ENCODE peak calls at places on chromosome 6, in eight cellular contexts. V is heart left ventricle; T is cardiac muscle cell; C is psoas muscle; I is uterus; F is tibial artery; B is CD4-positive, alpha-beta memory T cell; U is ovary. O is an unnamed sample.

GRCh38 chr6:38350882-38351281 is 288.8 kb downstream of the BTBD9 start:
- DNase-seq in V (no peak), T (no peak), C (no peak), I (peak), F (no peak), B (no peak), U (no peak), O (no peak)

GRCh38 chr6:3867616-3868502 is 18.7 kb downstream of the FAM50B start:
- DNase-seq in V (no peak), T (no peak), C (no peak), I (no peak), F (no peak), B (no peak), U (no peak), O (no peak)

GRCh38 chr6:36319436-36319762 is 17.3 kb downstream of the BNIP5 start:
- DNase-seq in V (no peak), T (no peak), C (no peak), I (no peak), F (no peak), B (no peak), U (no peak), O (no peak)

GRCh38 chr6:84853901-84854300 is 89.5 kb upstream of the TBX18 start:
- DNase-seq in V (no peak), T (no peak), C (no peak), I (no peak), F (no peak), B (no peak), U (no peak), O (no peak)

GRCh38 chr6:24932832-24933231 is 2.9 kb downstream of the RIPOR2 start:
- DNase-seq in V (no peak), T (no peak), C (no peak), I (no peak), F (no peak), B (no peak), U (no peak), O (no peak)

GRCh38 chr6:1190361-1190760 is 121.5 kb upstream of the FOXQ1 start:
- DNase-seq in V (no peak), T (no peak), C (no peak), I (no peak), F (no peak), B (no peak), U (no peak), O (no peak)

GRCh38 chr6:24492475-24492874 is 2.3 kb upstream of the ALDH5A1 start:
- DNase-seq in V (no peak), T (peak), C (no peak), I (no peak), F (no peak), B (no peak), U (no peak), O (no peak)

GRCh38 chr6:110612298-110612697 is 135.9 kb upstream of the SLC22A16 start:
- DNase-seq in V (no peak), T (no peak), C (no peak), I (no peak), F (no peak), B (no peak), U (no peak), O (no peak)

GRCh38 chr6:126937426-126937825 is 181.0 kb upstream of the RSPO3 start:
- DNase-seq in V (no peak), T (no peak), C (no peak), I (no peak), F (no peak), B (no peak), U (no peak), O (no peak)

GRCh38 chr6:44056392-44057237 is 70.6 kb downstream of the MRPL14 start:
- DNase-seq in V (peak), T (no peak), C (peak), I (peak), F (no peak), B (no peak), U (peak), O (no peak)

GRCh38 chr6:33904050-33904827 is 100.4 kb upstream of the MLN start:
- DNase-seq in V (no peak), T (peak), C (no peak), I (no peak), F (no peak), B (peak), U (no peak), O (no peak)

GRCh38 chr6:31639449-31639861 is 13.0 kb downstream of the BAG6 start:
- DNase-seq in V (no peak), T (no peak), C (no peak), I (no peak), F (no peak), B (no peak), U (no peak), O (no peak)

GRCh38 chr6:106163966-106164877 is 78.1 kb downstream of the PRDM1 start:
- DNase-seq in V (no peak), T (no peak), C (peak), I (peak), F (no peak), B (peak), U (no peak), O (no peak)

GRCh38 chr6:391559-392440 is at the start of gene IRF4:
- DNase-seq in V (no peak), T (no peak), C (peak), I (no peak), F (no peak), B (peak), U (no peak), O (no peak)

GRCh38 chr6:116385911-116386310 is 15.2 kb downstream of the DSE start:
- DNase-seq in V (no peak), T (no peak), C (no peak), I (no peak), F (no peak), B (no peak), U (no peak), O (no peak)
- H3K27ac ChIP-seq in V (no peak), T (no peak), C (peak), I (peak), F (peak), B (no peak), U (peak), O (no peak)

GRCh38 chr6:108598316-108598863 is 37.7 kb downstream of the FOXO3 start:
- DNase-seq in V (no peak), T (no peak), C (peak), I (no peak), F (no peak), B (no peak), U (no peak), O (no peak)

GRCh38 chr6:108596947-108597346 is 36.2 kb downstream of the FOXO3 start:
- DNase-seq in V (no peak), T (no peak), C (no peak), I (no peak), F (no peak), B (no peak), U (no peak), O (no peak)

GRCh38 chr6:108592371-108593337 is 31.9 kb downstream of the FOXO3 start:
- DNase-seq in V (no peak), T (no peak), C (peak), I (peak), F (no peak), B (peak), U (no peak), O (no peak)

GRCh38 chr6:108594640-108595039 is 33.9 kb downstream of the FOXO3 start:
- DNase-seq in V (peak), T (no peak), C (peak), I (no peak), F (peak), B (no peak), U (no peak), O (no peak)

GRCh38 chr6:108597601-108598315 is 37.0 kb downstream of the FOXO3 start:
- DNase-seq in V (no peak), T (no peak), C (no peak), I (no peak), F (no peak), B (no peak), U (no peak), O (no peak)
- H3K27ac ChIP-seq in V (peak), T (no peak), C (peak), I (peak), F (peak), B (no peak), U (no peak), O (no peak)

DNA sequence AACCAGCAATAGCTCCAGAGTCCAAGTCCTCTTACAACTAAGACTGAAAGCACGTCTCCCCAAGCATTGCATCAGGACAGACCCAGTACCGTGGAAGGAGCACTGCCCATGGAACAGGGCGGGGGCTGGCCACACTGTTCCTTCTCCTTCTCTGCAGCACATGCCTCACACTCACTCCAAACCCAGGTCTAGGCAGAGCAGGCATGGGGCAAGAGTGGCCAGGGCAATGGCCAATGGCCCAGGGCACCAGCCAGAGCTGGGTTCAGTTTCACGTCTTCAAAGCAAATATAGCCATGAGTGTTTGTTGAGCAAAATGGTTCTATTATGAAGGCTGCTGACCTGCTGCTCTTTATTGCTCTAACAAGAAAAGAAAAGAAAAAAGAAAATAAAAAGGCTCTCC is 72.3 kb upstream of the PBOV1 start:
- DNase-seq in V (no peak), T (no peak), C (no peak), I (no peak), F (no peak), B (no peak), U (no peak), O (no peak)
- H3K27ac ChIP-seq in V (no peak), T (no peak), C (no peak), I (no peak), F (no peak), B (no peak), U (no peak), O (no peak)

GRCh38 chr6:74928203-74928602 is 277.6 kb downstream of the COL12A1 start:
- DNase-seq in V (no peak), T (no peak), C (no peak), I (no peak), F (no peak), B (no peak), U (no peak), O (no peak)

GRCh38 chr6:74927299-74927698 is 278.6 kb downstream of the COL12A1 start:
- DNase-seq in V (no peak), T (no peak), C (no peak), I (no peak), F (no peak), B (no peak), U (no peak), O (no peak)

GRCh38 chr6:74936886-74937285 is 269.0 kb downstream of the COL12A1 start:
- DNase-seq in V (no peak), T (no peak), C (no peak), I (no peak), F (no peak), B (no peak), U (no peak), O (no peak)

GRCh38 chr6:74932214-74932923 is 273.5 kb downstream of the COL12A1 start:
- DNase-seq in V (no peak), T (peak), C (no peak), I (no peak), F (no peak), B (no peak), U (no peak), O (no peak)

DNA sequence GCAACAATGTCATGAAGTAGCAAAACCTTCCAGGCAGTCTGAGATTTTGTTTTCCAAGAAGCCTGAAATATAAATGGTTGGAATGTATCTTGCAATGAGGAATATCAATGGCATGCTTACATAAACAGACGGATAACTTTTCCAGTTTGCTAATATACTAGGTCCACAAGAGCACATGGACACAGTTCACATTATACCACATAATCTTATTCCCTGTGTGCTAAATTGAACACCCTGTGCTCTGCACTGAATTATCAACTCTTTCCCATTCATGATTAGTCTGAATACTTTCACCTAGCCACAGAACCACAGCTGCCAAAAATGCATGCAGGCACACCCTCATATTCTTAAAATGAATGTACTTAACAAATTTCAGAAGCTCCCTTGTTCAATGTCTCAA is 274.3 kb downstream of the COL12A1 start:
- DNase-seq in V (no peak), T (no peak), C (no peak), I (no peak), F (no peak), B (no peak), U (no peak), O (no peak)
- H3K27ac ChIP-seq in V (no peak), T (no peak), C (no peak), I (no peak), F (no peak), B (no peak), U (no peak), O (no peak)

GRCh38 chr6:7762758-7763157 is 36.9 kb downstream of the BMP6 start:
- DNase-seq in V (no peak), T (no peak), C (no peak), I (no peak), F (no peak), B (no peak), U (no peak), O (no peak)

GRCh38 chr6:7763896-7764295 is 38.0 kb downstream of the BMP6 start:
- DNase-seq in V (no peak), T (no peak), C (peak), I (no peak), F (no peak), B (no peak), U (no peak), O (no peak)

GRCh38 chr6:7758456-7758855 is 32.6 kb downstream of the BMP6 start:
- DNase-seq in V (no peak), T (no peak), C (peak), I (no peak), F (no peak), B (no peak), U (peak), O (no peak)

GRCh38 chr6:7761047-7761446 is 35.1 kb downstream of the BMP6 start:
- DNase-seq in V (no peak), T (no peak), C (no peak), I (no peak), F (no peak), B (no peak), U (no peak), O (no peak)

GRCh38 chr6:7759319-7759718 is 33.4 kb downstream of the BMP6 start:
- DNase-seq in V (no peak), T (no peak), C (no peak), I (no peak), F (no peak), B (no peak), U (no peak), O (no peak)
- H3K27ac ChIP-seq in V (no peak), T (no peak), C (no peak), I (no peak), F (no peak), B (no peak), U (no peak), O (no peak)

DNA sequence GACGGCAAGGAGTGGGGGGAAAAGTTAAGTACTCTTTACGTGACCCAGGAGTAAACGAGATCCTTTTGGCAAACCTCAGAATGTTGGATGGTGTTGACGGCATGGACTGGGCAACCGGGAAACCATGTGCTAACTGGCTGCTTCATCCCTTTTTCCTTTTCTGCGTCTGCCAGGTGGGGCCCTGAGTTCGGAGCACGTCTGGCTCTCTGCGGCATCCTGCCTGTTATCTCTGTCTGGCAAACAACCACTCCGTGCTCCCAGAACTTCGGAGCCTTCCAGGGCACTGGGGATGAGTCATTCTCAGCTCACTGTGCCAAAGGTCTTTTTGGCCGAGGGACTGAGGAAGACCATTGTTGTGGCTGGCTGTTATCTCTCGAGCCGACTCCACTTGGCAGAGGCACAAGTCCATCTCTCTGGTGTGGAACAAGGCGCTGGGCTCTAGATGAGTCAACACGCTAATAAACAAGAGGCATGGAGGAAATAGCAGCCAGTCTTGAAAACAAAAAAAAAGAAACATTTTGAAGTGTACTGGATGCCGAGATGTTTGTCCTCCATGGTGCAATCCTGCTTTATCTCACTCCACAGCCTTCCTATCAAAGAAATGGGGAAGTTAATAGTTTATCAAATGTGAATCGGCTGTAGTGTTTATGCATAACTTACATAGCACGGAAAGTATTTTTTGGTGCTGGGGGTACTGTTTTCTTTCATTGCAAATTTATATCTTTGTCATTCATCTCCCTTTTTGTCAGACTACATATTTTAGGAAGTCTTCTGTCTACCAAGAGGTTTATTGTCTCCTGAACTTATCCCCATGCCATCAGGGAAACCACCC is 64.6 kb upstream of the TXNDC5 start:
- DNase-seq in V (peak), T (no peak), C (peak), I (peak), F (peak), B (no peak), U (peak), O (peak)
- H3K27ac ChIP-seq in V (peak), T (no peak), C (peak), I (peak), F (no peak), B (no peak), U (peak), O (peak)

O was measured in caudate nucleus.